ENCODE peak calls at places on chromosomes 1 and 21, in five cellular contexts. R is AG20443, S is GM18507, G is HuH-7, X is omental fat pad. A is an unnamed sample.

GRCh38 chr1:47681735-47682134 is 243.9 kb downstream of the FOXD2 start:
- DNase-seq in G (no peak), X (no peak), R (no peak), S (no peak), A (peak; percentile 89)

GRCh38 chr21:44709426-44710293 is 1.7 kb downstream of the TSPEAR start:
- DNase-seq in X (peak; percentile 16), S (no peak), R (peak; percentile 20), G (no peak), A (peak; percentile 64)

GRCh38 chr1:178362784-178363183 is 134.0 kb downstream of the CLEC20A start:
- DNase-seq in X (no peak), G (no peak), S (no peak), R (no peak), A (no peak)

GRCh38 chr1:112687361-112687760 is 12.9 kb downstream of the MOV10 start:
- DNase-seq in S (no peak), R (no peak), X (no peak), G (no peak), A (no peak)

GRCh38 chr1:100528861-100529260 is 9.1 kb upstream of the GPR88 start:
- DNase-seq in S (no peak), R (no peak), G (no peak), X (no peak), A (no peak)

GRCh38 chr1:3246251-3246650 is 177.2 kb downstream of the PRDM16 start:
- DNase-seq in S (no peak), X (no peak), R (no peak), G (no peak), A (no peak)

GRCh38 chr21:34613679-34614442 is 1.1 kb downstream of the RCAN1 start:
- DNase-seq in R (peak; percentile 43), G (no peak), S (no peak), X (no peak), A (no peak)

GRCh38 chr1:233473549-233474204 is 140.2 kb upstream of the KCNK1 start:
- DNase-seq in G (peak; percentile 58), X (no peak), S (no peak), R (no peak), A (no peak)

GRCh38 chr1:41356752-41357151 is 4.5 kb upstream of the FOXO6 start:
- DNase-seq in S (no peak), G (no peak), X (no peak), R (no peak), A (peak; percentile 28)

GRCh38 chr1:116336250-116336649 is 36.8 kb upstream of the ATP1A1 start:
- DNase-seq in R (no peak), G (no peak), S (no peak), X (no peak), A (no peak)

GRCh38 chr1:27499142-27499541 is 9.2 kb upstream of the WASF2 start:
- DNase-seq in X (no peak), S (no peak), G (no peak), R (no peak), A (no peak)

GRCh38 chr1:204532832-204533231 is 16.6 kb downstream of the MDM4 start:
- DNase-seq in X (no peak), G (no peak), S (no peak), R (no peak), A (no peak)

GRCh38 chr1:30786264-30786991 is 28.9 kb upstream of the LAPTM5 start:
- DNase-seq in S (no peak), X (no peak), R (peak; percentile 48), G (no peak), A (no peak)

GRCh38 chr1:44524655-44525530 is 119.8 kb downstream of the RNF220 start:
- DNase-seq in R (no peak), S (no peak), G (no peak), X (no peak), A (no peak)

GRCh38 chr1:202063093-202063492 is 52.7 kb downstream of the ELF3 start:
- DNase-seq in X (no peak), S (no peak), G (no peak), R (peak; percentile 10), A (no peak)

GRCh38 chr1:70966018-70966638 is 81.5 kb downstream of the PTGER3 start:
- DNase-seq in X (no peak), S (no peak), R (no peak), G (no peak), A (no peak)

GRCh38 chr1:53111073-53111556 is 31.3 kb downstream of the SLC1A7 start:
- DNase-seq in R (no peak), G (peak; percentile 62), S (no peak), X (no peak), A (no peak)

GRCh38 chr1:23403038-23403336 is 21.6 kb downstream of the TCEA3 start:
- DNase-seq in X (no peak), R (peak; percentile 83), S (no peak), G (no peak), A (no peak)